ENCODE peak calls at places on chromosomes 13 and 19, in nine cellular contexts. T is breast epithelium; G is upper lobe of left lung; R is CD8-positive, alpha-beta memory T cell; I is psoas muscle; C is right cardiac atrium; L is HCT116; U is A673; S is CD8-positive, alpha-beta T cell. X is an unnamed sample.

GRCh38 chr13:45534604-45535003 is 69.9 kb downstream of the COG3 start:
- DNase-seq in T (no peak), G (no peak), S (no peak), U (no peak), L (no peak), R (no peak), I (no peak), C (no peak), X (no peak)

GRCh38 chr13:71618154-71618553 is 248.8 kb downstream of the DACH1 start:
- DNase-seq in T (no peak), G (no peak), U (peak; percentile 42), L (no peak), C (no peak), I (no peak), R (no peak), S (no peak), X (no peak)

GRCh38 chr19:7351861-7352260 is 3.1 kb downstream of the ARHGEF18 start:
- DNase-seq in I (no peak), S (no peak), L (no peak), U (no peak), T (no peak), C (no peak), G (no peak), R (no peak), X (no peak)

GRCh38 chr13:96967248-96967745 is 27.0 kb downstream of the OXGR1 start:
- DNase-seq in T (no peak), U (no peak), R (no peak), G (no peak), C (no peak), I (no peak), L (peak; percentile 59), S (no peak), X (no peak)

GRCh38 chr13:99605417-99606321 is 104.4 kb downstream of the TM9SF2 start:
- DNase-seq in T (no peak), R (peak; percentile 64), L (peak; percentile 16), S (no peak), I (peak; percentile 37), G (peak; percentile 61), C (peak; percentile 64), U (no peak), X (no peak)

GRCh38 chr19:4057913-4058695 is 8.6 kb downstream of the ZBTB7A start:
- DNase-seq in T (peak; percentile 87), S (no peak), U (peak; percentile 44), I (peak; percentile 94), C (peak; percentile 96), G (peak; percentile 93), L (peak; percentile 42), R (peak; percentile 74), X (no peak)

GRCh38 chr19:40466219-40467006 is at the start of gene SPTBN4:
- DNase-seq in S (peak; percentile 61), G (peak; percentile 25), C (peak; percentile 81), T (peak; percentile 43), I (peak; percentile 53), L (no peak), R (peak; percentile 94), U (no peak), X (peak; percentile 86)

GRCh38 chr19:6413291-6413690 is 11.3 kb downstream of the KHSRP start:
- DNase-seq in I (no peak), C (no peak), G (no peak), L (no peak), T (no peak), U (no peak), R (no peak), S (no peak), X (no peak)

GRCh38 chr13:94063096-94063495 is 416.4 kb downstream of the DCT start:
- DNase-seq in L (no peak), T (no peak), U (no peak), C (no peak), R (no peak), S (no peak), G (no peak), I (no peak), X (no peak)

GRCh38 chr19:35211545-35212230 is 16.9 kb downstream of the FAM187B start:
- DNase-seq in I (peak; percentile 37), U (no peak), S (peak; percentile 79), T (peak; percentile 58), G (peak; percentile 76), R (peak; percentile 93), L (no peak), C (peak; percentile 82), X (peak; percentile 96)

GRCh38 chr19:51141181-51141580 is 920 bp upstream of the SIGLEC7 start:
- DNase-seq in S (no peak), I (no peak), G (no peak), L (no peak), R (no peak), U (no peak), C (no peak), T (no peak), X (no peak)

GRCh38 chr19:51139299-51140018 is 2.6 kb upstream of the SIGLEC7 start:
- DNase-seq in C (no peak), G (peak; percentile 59), S (no peak), I (no peak), U (no peak), T (no peak), L (no peak), R (no peak), X (no peak)

GRCh38 chr19:51138549-51138979 is 3.5 kb upstream of the SIGLEC7 start:
- DNase-seq in R (no peak), T (no peak), G (peak; percentile 81), I (peak; percentile 35), L (no peak), U (no peak), C (peak; percentile 74), S (no peak), X (no peak)

GRCh38 chr19:51142119-51142518 is at the start of gene SIGLEC7:
- DNase-seq in G (no peak), S (no peak), L (no peak), U (no peak), R (no peak), I (peak; percentile 47), T (no peak), C (peak; percentile 84), X (no peak)

DNA sequence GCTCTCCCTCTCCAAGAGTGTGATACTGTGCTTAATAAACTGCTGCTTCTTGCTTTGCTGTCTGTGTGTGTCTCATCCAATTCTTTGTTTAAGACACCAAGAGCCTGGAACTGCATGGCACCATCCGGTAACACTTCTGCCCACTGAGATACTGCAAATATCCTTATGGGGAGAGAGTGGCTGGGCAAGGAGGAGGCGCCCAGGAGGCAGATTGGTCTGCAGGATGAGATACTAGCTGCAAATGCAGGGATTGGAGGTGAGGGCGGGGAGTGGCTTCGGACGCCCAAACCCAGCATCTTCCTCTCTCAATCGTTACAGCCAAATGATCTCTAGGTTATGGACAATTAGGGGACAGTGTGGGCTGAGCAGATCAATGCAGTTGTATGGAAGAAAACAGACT is 1.7 kb upstream of the SIGLEC7 start:
- DNase-seq in G (no peak), R (no peak), I (no peak), U (no peak), L (no peak), S (no peak), C (no peak), T (no peak), X (no peak)
- H3K27ac ChIP-seq in G (no peak overlapping the region), R (no peak overlapping the region), I (no peak overlapping the region), U (no peak overlapping the region), L (no peak overlapping the region), S (no peak overlapping the region), C (no peak overlapping the region), T (no peak overlapping the region), X (no peak overlapping the region)

GRCh38 chr13:39601636-39602035 is 1.4 kb downstream of the LHFPL6 start:
- DNase-seq in U (no peak), I (no peak), G (no peak), T (no peak), S (no peak), R (no peak), C (no peak), L (no peak), X (no peak)
- H3K4me3 ChIP-seq in U (peak overlapping the region; percentile 96), I (peak overlapping the region; percentile 85), G (peak overlapping the region; percentile 72), T (peak overlapping the region; percentile 97), S (no peak overlapping the region), R (no peak overlapping the region), C (peak overlapping the region; percentile 55), L (no peak overlapping the region), X (no peak overlapping the region)

GRCh38 chr19:39413903-39414608 is 1.6 kb downstream of the PLEKHG2 start:
- DNase-seq in I (no peak), R (peak; percentile 57), C (peak; percentile 75), T (no peak), U (no peak), L (no peak), G (peak; percentile 31), S (no peak), X (no peak)

GRCh38 chr19:39413269-39413902 is 917 bp downstream of the PLEKHG2 start:
- DNase-seq in L (no peak), U (peak; percentile 78), I (peak; percentile 73), S (no peak), T (peak; percentile 61), C (peak; percentile 94), G (peak; percentile 37), R (peak; percentile 66), X (no peak)

GRCh38 chr19:39416626-39417120 is 4.2 kb downstream of the PLEKHG2 start:
- DNase-seq in G (no peak), I (no peak), U (no peak), S (no peak), L (no peak), C (peak; percentile 68), R (no peak), T (no peak), X (no peak)

GRCh38 chr19:39416152-39416551 is 3.7 kb downstream of the PLEKHG2 start:
- DNase-seq in S (no peak), C (peak; percentile 64), T (no peak), G (no peak), L (no peak), R (no peak), U (no peak), I (no peak), X (no peak)

DNA sequence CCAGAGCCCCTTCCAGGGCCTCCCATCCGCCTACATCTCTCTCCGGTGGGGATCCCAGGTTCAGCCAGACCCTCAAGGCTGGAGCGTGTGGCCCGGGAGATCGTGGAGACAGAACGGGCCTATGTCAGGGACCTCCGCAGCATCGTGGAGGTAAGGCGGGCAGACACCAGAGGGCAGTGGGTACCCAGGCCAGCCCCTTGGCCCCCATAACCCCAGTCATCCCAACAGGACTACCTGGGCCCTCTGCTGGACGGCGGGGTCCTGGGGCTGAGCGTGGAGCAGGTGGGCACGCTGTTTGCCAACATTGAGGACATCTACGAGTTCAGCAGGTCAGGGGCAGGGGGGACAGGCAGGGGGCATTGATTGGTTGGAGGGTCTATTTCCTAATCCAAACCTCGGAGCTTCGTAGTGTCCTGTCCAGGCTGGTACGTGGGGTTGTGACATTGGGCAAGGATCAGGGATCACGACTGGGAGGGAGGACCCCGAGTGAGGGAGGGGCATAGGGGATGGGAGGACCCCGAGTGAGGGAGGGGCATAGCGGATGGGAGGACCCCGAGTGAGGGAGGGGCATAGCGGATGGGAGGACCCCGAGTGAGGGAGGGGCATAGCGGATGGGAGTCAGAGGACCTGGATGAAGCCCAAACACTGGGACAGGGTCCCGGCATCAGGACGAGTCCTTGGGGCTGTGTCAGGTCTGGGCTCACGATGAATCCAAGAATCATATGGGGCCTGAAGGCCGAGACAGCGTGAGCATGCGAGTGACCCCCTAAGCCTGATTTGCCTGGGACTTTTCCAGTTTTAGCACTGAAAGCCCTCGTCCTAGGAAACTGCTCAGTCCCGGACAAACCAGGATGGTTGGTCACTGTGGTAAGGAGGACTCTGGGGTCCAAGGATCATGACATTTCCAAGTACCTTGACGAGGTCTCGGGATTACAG is 2.9 kb downstream of the PLEKHG2 start:
- DNase-seq in R (no peak), S (no peak), U (no peak), T (no peak), C (peak; percentile 72), I (no peak), L (no peak), G (no peak), X (no peak)
- H3K27ac ChIP-seq in R (no peak overlapping the region), S (no peak overlapping the region), U (peak overlapping the region; percentile 54), T (peak overlapping the region; percentile 100), C (no peak overlapping the region), I (no peak overlapping the region), L (no peak overlapping the region), G (peak overlapping the region; percentile 100), X (no peak overlapping the region)

GRCh38 chr19:5131031-5131865 is 162.3 kb downstream of the KDM4B start:
- DNase-seq in L (no peak), S (no peak), R (no peak), G (no peak), U (no peak), T (no peak), I (no peak), C (no peak), X (no peak)
- H3K4me3 ChIP-seq in L (no peak overlapping the region), S (peak overlapping the region; percentile 46), R (no peak overlapping the region), G (no peak overlapping the region), U (no peak overlapping the region), T (no peak overlapping the region), I (no peak overlapping the region), C (no peak overlapping the region), X (no peak overlapping the region)

X was measured in CD4-positive, alpha-beta memory T cell.